ENCODE peak calls at places on chromosomes 1 and 21, in six cellular contexts. Z, T, E, P, Y and J are unnamed samples.

GRCh38 chr1:174171078-174171477 is 11.8 kb downstream of the RABGAP1L start:
- DNase-seq in Z (no peak), T (no peak), E (no peak), P (no peak), Y (no peak), J (no peak)

GRCh38 chr1:101995984-101996731 is 568 bp downstream of the OLFM3 start:
- DNase-seq in Z (no peak), T (no peak), E (no peak), P (no peak), Y (no peak), J (no peak)

GRCh38 chr1:225470691-225471452 is 43.0 kb upstream of the LBR start:
- DNase-seq in Z (no peak), T (no peak), E (peak), P (no peak), Y (peak), J (no peak)

GRCh38 chr1:114032271-114033218 is 53.3 kb downstream of the OLFML3 start:
- DNase-seq in Z (peak), T (no peak), E (no peak), P (no peak), Y (no peak), J (peak)

GRCh38 chr1:99645699-99646531 is at the start of gene PALMD:
- DNase-seq in Z (no peak), T (peak), E (no peak), P (no peak), Y (no peak), J (no peak)

GRCh38 chr1:43774359-43774758 is 67.0 kb downstream of the ST3GAL3 start:
- DNase-seq in Z (no peak), T (no peak), E (no peak), P (no peak), Y (no peak), J (no peak)

GRCh38 chr1:195686764-195687163 is 921.5 kb downstream of the KCNT2 start:
- DNase-seq in Z (no peak), T (no peak), E (no peak), P (no peak), Y (no peak), J (no peak)

GRCh38 chr1:40895601-40896000 is 33.4 kb upstream of the CITED4 start:
- DNase-seq in Z (no peak), T (no peak), E (no peak), P (no peak), Y (no peak), J (no peak)

GRCh38 chr1:196306421-196306820 is 301.8 kb downstream of the KCNT2 start:
- DNase-seq in Z (no peak), T (no peak), E (no peak), P (no peak), Y (no peak), J (no peak)

GRCh38 chr1:103256490-103256889 is 148.2 kb upstream of the COL11A1 start:
- DNase-seq in Z (no peak), T (no peak), E (no peak), P (no peak), Y (no peak), J (no peak)

GRCh38 chr1:11841245-11842153 is 6.1 kb downstream of the NPPA start:
- DNase-seq in Z (no peak), T (peak), E (no peak), P (no peak), Y (no peak), J (no peak)

GRCh38 chr1:100544791-100545190 is 6.9 kb downstream of the GPR88 start:
- DNase-seq in Z (no peak), T (no peak), E (no peak), P (no peak), Y (no peak), J (no peak)

GRCh38 chr1:17377325-17377953 is 5.4 kb downstream of the PADI6 start:
- DNase-seq in Z (no peak), T (no peak), E (no peak), P (no peak), Y (no peak), J (no peak)

GRCh38 chr21:26032263-26032662 is 138.3 kb downstream of the APP start:
- DNase-seq in Z (no peak), T (no peak), E (no peak), P (no peak), Y (no peak), J (no peak)

GRCh38 chr1:204685236-204686006 is at the start of gene LRRN2:
- DNase-seq in Z (no peak), T (peak), E (no peak), P (no peak), Y (no peak), J (no peak)

GRCh38 chr1:119859647-119860046 is 36.7 kb downstream of the ADAM30 start:
- DNase-seq in Z (no peak), T (no peak), E (no peak), P (no peak), Y (no peak), J (no peak)

GRCh38 chr21:34983680-34984086 is 65.4 kb downstream of the RUNX1 start:
- DNase-seq in Z (no peak), T (no peak), E (no peak), P (peak), Y (no peak), J (no peak)

GRCh38 chr1:150263549-150263948 is 5.3 kb downstream of the APH1A start:
- DNase-seq in Z (no peak), T (no peak), E (no peak), P (no peak), Y (no peak), J (no peak)

GRCh38 chr1:204255225-204255624 is 41.4 kb upstream of the GOLT1A start:
- DNase-seq in Z (no peak), T (no peak), E (no peak), P (no peak), Y (no peak), J (no peak)

GRCh38 chr1:67635055-67635809 is 49.8 kb upstream of the GADD45A start:
- DNase-seq in Z (no peak), T (no peak), E (no peak), P (no peak), Y (no peak), J (no peak)

GRCh38 chr1:154876842-154877369 is 6.8 kb upstream of the KCNN3 start:
- DNase-seq in Z (no peak), T (no peak), E (no peak), P (no peak), Y (no peak), J (no peak)

GRCh38 chr1:17866451-17867029 is 111.4 kb downstream of the ACTL8 start:
- DNase-seq in Z (peak), T (no peak), E (no peak), P (no peak), Y (no peak), J (no peak)

GRCh38 chr1:59915516-59915915 is 11.1 kb downstream of the CYP2J2 start:
- DNase-seq in Z (no peak), T (no peak), E (no peak), P (no peak), Y (no peak), J (no peak)

GRCh38 chr1:41662061-41662655 is 177.7 kb upstream of the EDN2 start:
- DNase-seq in Z (no peak), T (peak), E (no peak), P (peak), Y (no peak), J (no peak)

GRCh38 chr1:236155399-236155767 is 13.0 kb downstream of the GPR137B start:
- DNase-seq in Z (no peak), T (no peak), E (no peak), P (no peak), Y (no peak), J (no peak)

GRCh38 chr1:87246436-87246835 is 82.2 kb upstream of the LMO4 start:
- DNase-seq in Z (no peak), T (no peak), E (no peak), P (no peak), Y (no peak), J (no peak)

GRCh38 chr1:65615859-65616258 is 176.8 kb upstream of the PDE4B start:
- DNase-seq in Z (no peak), T (no peak), E (no peak), P (no peak), Y (no peak), J (no peak)

GRCh38 chr21:33966324-33966949 is 50.8 kb upstream of the ATP5PO start:
- DNase-seq in Z (no peak), T (no peak), E (no peak), P (no peak), Y (no peak), J (no peak)

GRCh38 chr1:10555635-10556429 is 81.1 kb downstream of the PEX14 start:
- DNase-seq in Z (no peak), T (no peak), E (no peak), P (no peak), Y (no peak), J (no peak)

GRCh38 chr1:117857434-117857833 is 72.0 kb downstream of the GDAP2 start:
- DNase-seq in Z (no peak), T (no peak), E (no peak), P (no peak), Y (no peak), J (no peak)

GRCh38 chr1:57133686-57134085 is 167.9 kb upstream of the C8B start:
- DNase-seq in Z (no peak), T (no peak), E (no peak), P (no peak), Y (no peak), J (no peak)

GRCh38 chr1:231557411-231557810 is 28.9 kb downstream of the TSNAX start:
- DNase-seq in Z (no peak), T (no peak), E (no peak), P (no peak), Y (no peak), J (no peak)

GRCh38 chr1:212456166-212456528 is 23.4 kb downstream of the NENF start:
- DNase-seq in Z (no peak), T (no peak), E (no peak), P (no peak), Y (no peak), J (no peak)

GRCh38 chr1:159906960-159907359 is 7.0 kb upstream of the CFAP45 start:
- DNase-seq in Z (no peak), T (no peak), E (no peak), P (no peak), Y (no peak), J (no peak)

GRCh38 chr1:165634154-165634921 is 3.3 kb downstream of the MGST3 start:
- DNase-seq in Z (no peak), T (no peak), E (no peak), P (no peak), Y (no peak), J (no peak)

GRCh38 chr1:44924835-44925464 is 61.4 kb downstream of the EIF2B3 start:
- DNase-seq in Z (peak), T (peak), E (no peak), P (no peak), Y (no peak), J (peak)

GRCh38 chr1:201916649-201917249 is 28.1 kb downstream of the SHISA4 start:
- DNase-seq in Z (no peak), T (no peak), E (peak), P (no peak), Y (peak), J (no peak)

GRCh38 chr1:27109103-27109822 is 45.7 kb downstream of the SLC9A1 start:
- DNase-seq in Z (no peak), T (peak), E (no peak), P (no peak), Y (no peak), J (no peak)

GRCh38 chr1:17831619-17832018 is 76.5 kb downstream of the ACTL8 start:
- DNase-seq in Z (no peak), T (no peak), E (no peak), P (no peak), Y (no peak), J (no peak)

DNA sequence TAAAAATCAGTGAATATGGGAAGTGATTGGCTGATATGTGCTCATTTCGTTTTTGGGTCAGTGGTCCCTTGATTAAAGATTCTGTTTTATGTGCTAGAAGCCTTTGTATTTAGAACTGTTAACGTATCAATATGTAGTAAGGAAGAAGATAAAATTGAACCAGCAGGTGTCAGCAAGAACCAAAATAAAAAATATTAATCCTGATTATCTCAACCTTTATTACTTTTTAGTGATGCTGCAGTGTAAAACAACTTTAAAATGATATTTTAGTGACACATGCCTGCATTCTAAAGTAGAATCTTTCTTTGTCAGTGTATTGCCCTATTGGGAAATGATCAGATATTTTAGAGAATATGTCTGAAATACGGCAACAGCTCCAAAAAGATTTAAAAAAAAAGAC is 49.5 kb downstream of the NEK7 start:
- DNase-seq in Z (no peak), T (no peak), E (no peak), P (no peak), Y (no peak), J (no peak)
- TF ChIP-seq CTCF in Z (no peak), T (no peak), E (no peak), P (no peak), Y (no peak), J (no peak)

GRCh38 chr21:46347791-46348381 is 23.9 kb downstream of the PCNT start:
- DNase-seq in Z (no peak), T (no peak), E (no peak), P (no peak), Y (no peak), J (no peak)
- TF ChIP-seq CTCF in Z (no peak), T (no peak), E (no peak), P (no peak), Y (no peak), J (no peak)

GRCh38 chr1:25810341-25811299 is 9.1 kb upstream of the MTFR1L start:
- DNase-seq in Z (no peak), T (peak), E (peak), P (peak), Y (peak), J (peak)
- TF ChIP-seq CTCF in Z (peak), T (peak), E (peak), P (peak), Y (peak), J (peak)

GRCh38 chr21:29024474-29025327 is at the start of gene USP16:
- DNase-seq in Z (peak), T (peak), E (peak), P (peak), Y (peak), J (peak)
- TF ChIP-seq CTCF in Z (peak), T (peak), E (peak), P (no peak), Y (no peak), J (no peak)